ENCODE peak calls at places on chromosomes 7 and 10, in four cellular contexts. Q is Peyer's patch, I is thyroid gland, E is transverse colon. M is an unnamed sample.

GRCh38 chr10:35946556-35946955 is 304.5 kb upstream of the FZD8 start:
- DNase-seq in Q (no peak), I (no peak), E (no peak), M (no peak)

GRCh38 chr10:80468002-80468401 is 13.9 kb downstream of the TSPAN14 start:
- DNase-seq in Q (peak), I (peak), E (peak), M (peak)

GRCh38 chr10:8513155-8514147 is 459.0 kb downstream of the GATA3 start:
- DNase-seq in Q (no peak), I (no peak), E (no peak), M (no peak)

GRCh38 chr10:45421231-45422097 is 47.4 kb downstream of the ALOX5 start:
- DNase-seq in Q (no peak), I (no peak), E (peak), M (no peak)

GRCh38 chr7:1800876-1801275 is 130.8 kb downstream of the ELFN1 start:
- DNase-seq in Q (peak), I (no peak), E (no peak), M (peak)

GRCh38 chr7:3588341-3588740 is 287.3 kb downstream of the SDK1 start:
- DNase-seq in Q (no peak), I (no peak), E (no peak), M (no peak)

GRCh38 chr7:41817386-41817785 is 114.5 kb upstream of the INHBA start:
- DNase-seq in Q (no peak), I (no peak), E (no peak), M (no peak)

GRCh38 chr10:50623299-50624153 is at the start of gene SGMS1:
- DNase-seq in Q (peak), I (peak), E (peak), M (peak)

GRCh38 chr10:101006593-101007098 is 7.0 kb downstream of the LZTS2 start:
- DNase-seq in Q (no peak), I (no peak), E (no peak), M (no peak)

GRCh38 chr10:44199991-44200655 is 184.8 kb downstream of the CXCL12 start:
- DNase-seq in Q (no peak), I (no peak), E (no peak), M (no peak)

GRCh38 chr7:134920026-134920758 is 66.1 kb upstream of the AGBL3 start:
- DNase-seq in Q (no peak), I (no peak), E (no peak), M (no peak)

GRCh38 chr7:44200699-44201461 is at the start of gene YKT6:
- DNase-seq in Q (peak), I (peak), E (peak), M (peak)
- TF ChIP-seq POLR2A in Q (peak), I (peak), E (peak), M (no peak)

GRCh38 chr7:151064454-151064853 is 5.1 kb downstream of the SLC4A2 start:
- DNase-seq in Q (no peak), I (no peak), E (no peak), M (no peak)
- H3K27ac ChIP-seq in Q (no peak), I (no peak), E (no peak), M (peak)

DNA sequence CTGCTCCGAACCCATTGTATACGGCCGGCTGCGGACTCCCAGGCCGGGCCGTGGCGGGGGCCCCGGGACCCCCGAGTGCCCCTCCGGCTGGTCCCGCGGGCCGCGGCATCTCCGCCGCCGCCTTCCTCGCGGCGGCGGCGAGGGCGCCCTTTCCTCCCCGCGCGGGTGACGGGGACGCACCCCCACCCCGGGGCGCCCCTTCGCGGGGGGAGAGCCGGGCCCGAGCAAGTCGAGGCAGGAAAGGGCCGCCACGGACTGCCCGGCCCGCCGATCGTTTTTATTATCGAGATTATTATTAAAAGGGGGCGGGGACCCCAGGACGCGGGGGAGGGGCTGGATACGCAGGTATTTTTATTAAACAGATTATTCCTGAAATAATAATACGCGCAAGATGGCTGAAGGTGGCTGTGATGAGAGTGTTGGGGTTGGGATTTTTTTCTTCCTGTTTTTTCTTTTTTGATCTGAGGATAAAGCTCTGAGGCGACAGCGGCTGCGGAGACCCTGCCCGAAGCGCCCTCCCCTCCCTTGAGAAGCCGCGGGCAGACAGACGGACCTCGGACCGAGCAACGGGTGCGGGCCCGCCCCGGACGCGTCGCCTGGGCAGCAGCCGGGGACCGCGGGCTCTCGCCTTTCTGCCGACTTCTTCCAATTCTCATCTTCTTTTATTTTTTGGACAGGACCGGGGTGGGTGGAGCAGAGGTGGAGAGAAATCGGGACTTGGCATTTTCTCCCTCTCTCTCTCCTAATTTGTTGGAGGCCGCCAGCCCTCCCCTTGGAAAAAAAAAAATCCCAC is 1.5 kb upstream of the TRIM8 start:
- DNase-seq in Q (peak), I (peak), E (peak), M (peak)
- TF ChIP-seq POLR2A in Q (peak), I (peak), E (peak), M (no peak)

DNA sequence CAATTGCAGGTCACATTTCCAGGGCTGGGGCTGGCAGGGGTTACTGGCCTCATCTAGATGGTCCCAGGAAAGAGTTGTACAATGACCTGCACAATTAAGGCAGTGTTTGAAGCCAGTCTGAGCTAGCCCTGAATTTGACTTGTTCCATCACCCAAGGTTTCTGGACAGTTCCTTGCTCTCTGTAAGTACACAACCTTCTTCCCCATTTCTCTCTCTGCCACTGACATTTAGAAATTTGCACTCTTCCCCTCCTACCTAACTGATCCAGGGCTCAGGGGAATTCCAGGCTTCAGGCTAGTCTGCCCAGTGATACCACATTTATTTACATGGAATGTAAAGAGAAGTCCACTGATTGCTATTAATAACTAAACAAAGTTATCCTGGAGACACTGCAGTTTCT is 139.0 kb upstream of the GPR26 start:
- DNase-seq in Q (no peak), I (no peak), E (no peak), M (no peak)
- H3K27ac ChIP-seq in Q (no peak), I (no peak), E (no peak), M (no peak)

GRCh38 chr7:112047421-112047820 is 158.8 kb downstream of the DOCK4 start:
- DNase-seq in Q (no peak), I (no peak), E (no peak), M (no peak)

GRCh38 chr7:112050205-112050881 is 155.9 kb downstream of the DOCK4 start:
- DNase-seq in Q (no peak), I (no peak), E (no peak), M (no peak)

GRCh38 chr7:112052993-112053392 is 153.2 kb downstream of the DOCK4 start:
- DNase-seq in Q (no peak), I (no peak), E (no peak), M (no peak)

GRCh38 chr7:112052507-112052906 is 153.7 kb downstream of the DOCK4 start:
- DNase-seq in Q (no peak), I (no peak), E (no peak), M (no peak)

DNA sequence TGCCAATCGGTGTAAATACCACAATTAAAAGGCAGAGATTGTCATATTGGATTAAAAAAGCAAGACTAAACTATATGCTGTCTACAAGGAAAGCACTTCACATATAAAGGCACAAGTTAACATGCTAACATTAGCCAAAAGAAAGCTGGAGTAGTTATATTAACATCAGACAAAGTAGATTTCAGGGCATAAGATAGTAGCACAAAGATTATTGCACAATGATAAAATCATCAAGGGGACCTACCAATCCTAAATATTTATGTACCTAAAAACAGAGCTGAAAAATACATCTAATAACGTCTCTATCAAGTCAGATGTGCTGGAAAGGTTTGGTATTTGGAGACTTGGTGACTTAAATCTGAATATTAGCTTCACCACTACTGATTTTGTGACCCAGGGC is 156.6 kb downstream of the DOCK4 start:
- DNase-seq in Q (no peak), I (no peak), E (no peak), M (no peak)
- TF ChIP-seq POLR2A in Q (no peak), I (no peak), E (no peak), M (no peak)

GRCh38 chr10:113207924-113208323 is 257.9 kb downstream of the TCF7L2 start:
- DNase-seq in Q (no peak), I (no peak), E (no peak), M (no peak)
- H3K27ac ChIP-seq in Q (no peak), I (no peak), E (no peak), M (no peak)

M was measured in stomach.